ENCODE peak calls at places on chromosomes 7 and 10, in six cellular contexts. One of them, this sample, is unnamed.

GRCh38 chr7:1020849-1021251 is 23.5 kb upstream of the GPR146 start:
- DNase-seq in mucosa of descending colon: peak; percentile 38
- DNase-seq in A673: no peak
- DNase-seq in activated CD8-positive, alpha-beta memory T cell treated with anti-CD3 and anti-CD28 coated beads for 24 hours: no peak
- DNase-seq in stimulated activated CD8-positive, alpha-beta memory T cell treated with anti-CD3 and anti-CD28 coated beads, Interleukin-7, amount 100 ng/mL, for 24 hours: no peak
- DNase-seq in AG04449: no peak
- DNase-seq in this sample: no peak

GRCh38 chr7:79272938-79273337 is 180.5 kb downstream of the MAGI2 start:
- DNase-seq in AG04449: no peak
- DNase-seq in mucosa of descending colon: no peak
- DNase-seq in stimulated activated CD8-positive, alpha-beta memory T cell treated with anti-CD3 and anti-CD28 coated beads, Interleukin-7, amount 100 ng/mL, for 24 hours: no peak
- DNase-seq in activated CD8-positive, alpha-beta memory T cell treated with anti-CD3 and anti-CD28 coated beads for 24 hours: no peak
- DNase-seq in A673: no peak
- DNase-seq in this sample: no peak

GRCh38 chr7:130489140-130489967 is 2.5 kb upstream of the MEST start:
- DNase-seq in mucosa of descending colon: no peak
- DNase-seq in A673: peak; percentile 30
- DNase-seq in AG04449: peak; percentile 70
- DNase-seq in stimulated activated CD8-positive, alpha-beta memory T cell treated with anti-CD3 and anti-CD28 coated beads, Interleukin-7, amount 100 ng/mL, for 24 hours: no peak
- DNase-seq in activated CD8-positive, alpha-beta memory T cell treated with anti-CD3 and anti-CD28 coated beads for 24 hours: no peak
- DNase-seq in this sample: no peak

GRCh38 chr7:1230411-1231213 is 2.1 kb upstream of the UNCX start:
- DNase-seq in stimulated activated CD8-positive, alpha-beta memory T cell treated with anti-CD3 and anti-CD28 coated beads, Interleukin-7, amount 100 ng/mL, for 24 hours: no peak
- DNase-seq in A673: no peak
- DNase-seq in activated CD8-positive, alpha-beta memory T cell treated with anti-CD3 and anti-CD28 coated beads for 24 hours: no peak
- DNase-seq in mucosa of descending colon: peak; percentile 43
- DNase-seq in AG04449: no peak
- DNase-seq in this sample: no peak

GRCh38 chr10:49629286-49629915 is 15.6 kb downstream of the CHAT start:
- DNase-seq in stimulated activated CD8-positive, alpha-beta memory T cell treated with anti-CD3 and anti-CD28 coated beads, Interleukin-7, amount 100 ng/mL, for 24 hours: no peak
- DNase-seq in AG04449: no peak
- DNase-seq in activated CD8-positive, alpha-beta memory T cell treated with anti-CD3 and anti-CD28 coated beads for 24 hours: no peak
- DNase-seq in A673: peak; percentile 82
- DNase-seq in mucosa of descending colon: no peak
- DNase-seq in this sample: no peak

GRCh38 chr7:40755438-40755837 is 620.6 kb downstream of the SUGCT start:
- DNase-seq in activated CD8-positive, alpha-beta memory T cell treated with anti-CD3 and anti-CD28 coated beads for 24 hours: no peak
- DNase-seq in stimulated activated CD8-positive, alpha-beta memory T cell treated with anti-CD3 and anti-CD28 coated beads, Interleukin-7, amount 100 ng/mL, for 24 hours: no peak
- DNase-seq in mucosa of descending colon: no peak
- DNase-seq in A673: no peak
- DNase-seq in AG04449: no peak
- DNase-seq in this sample: no peak

GRCh38 chr7:155450828-155451521 is 7.0 kb upstream of the EN2 start:
- DNase-seq in AG04449: no peak
- DNase-seq in stimulated activated CD8-positive, alpha-beta memory T cell treated with anti-CD3 and anti-CD28 coated beads, Interleukin-7, amount 100 ng/mL, for 24 hours: no peak
- DNase-seq in A673: no peak
- DNase-seq in mucosa of descending colon: no peak
- DNase-seq in activated CD8-positive, alpha-beta memory T cell treated with anti-CD3 and anti-CD28 coated beads for 24 hours: no peak
- DNase-seq in this sample: no peak

GRCh38 chr7:923108-924041 is 31.1 kb downstream of the ADAP1 start:
- DNase-seq in stimulated activated CD8-positive, alpha-beta memory T cell treated with anti-CD3 and anti-CD28 coated beads, Interleukin-7, amount 100 ng/mL, for 24 hours: peak; percentile 85
- DNase-seq in A673: peak; percentile 60
- DNase-seq in activated CD8-positive, alpha-beta memory T cell treated with anti-CD3 and anti-CD28 coated beads for 24 hours: peak; percentile 95
- DNase-seq in AG04449: no peak
- DNase-seq in mucosa of descending colon: peak; percentile 94
- DNase-seq in this sample: no peak

GRCh38 chr7:107742678-107743566 is 1.0 kb upstream of the CBLL1 start:
- DNase-seq in mucosa of descending colon: peak; percentile 84
- DNase-seq in stimulated activated CD8-positive, alpha-beta memory T cell treated with anti-CD3 and anti-CD28 coated beads, Interleukin-7, amount 100 ng/mL, for 24 hours: no peak
- DNase-seq in AG04449: no peak
- DNase-seq in A673: no peak
- DNase-seq in activated CD8-positive, alpha-beta memory T cell treated with anti-CD3 and anti-CD28 coated beads for 24 hours: no peak
- DNase-seq in this sample: no peak

GRCh38 chr7:28498636-28499035 is 86.3 kb downstream of the CREB5 start:
- DNase-seq in mucosa of descending colon: no peak
- DNase-seq in AG04449: no peak
- DNase-seq in activated CD8-positive, alpha-beta memory T cell treated with anti-CD3 and anti-CD28 coated beads for 24 hours: no peak
- DNase-seq in A673: no peak
- DNase-seq in stimulated activated CD8-positive, alpha-beta memory T cell treated with anti-CD3 and anti-CD28 coated beads, Interleukin-7, amount 100 ng/mL, for 24 hours: no peak
- DNase-seq in this sample: no peak

GRCh38 chr10:132370426-132371340 is 26.3 kb upstream of the PWWP2B start:
- DNase-seq in AG04449: no peak
- DNase-seq in mucosa of descending colon: peak; percentile 36
- DNase-seq in activated CD8-positive, alpha-beta memory T cell treated with anti-CD3 and anti-CD28 coated beads for 24 hours: no peak
- DNase-seq in stimulated activated CD8-positive, alpha-beta memory T cell treated with anti-CD3 and anti-CD28 coated beads, Interleukin-7, amount 100 ng/mL, for 24 hours: no peak
- DNase-seq in A673: no peak
- DNase-seq in this sample: no peak

GRCh38 chr10:88172159-88172558 is 308.7 kb downstream of the PTEN start:
- DNase-seq in A673: no peak
- DNase-seq in mucosa of descending colon: no peak
- DNase-seq in AG04449: no peak
- DNase-seq in stimulated activated CD8-positive, alpha-beta memory T cell treated with anti-CD3 and anti-CD28 coated beads, Interleukin-7, amount 100 ng/mL, for 24 hours: no peak
- DNase-seq in activated CD8-positive, alpha-beta memory T cell treated with anti-CD3 and anti-CD28 coated beads for 24 hours: no peak
- DNase-seq in this sample: no peak

GRCh38 chr7:128121731-128122576 is 90.7 kb upstream of the LRRC4 start:
- DNase-seq in A673: peak; percentile 51
- DNase-seq in mucosa of descending colon: no peak
- DNase-seq in stimulated activated CD8-positive, alpha-beta memory T cell treated with anti-CD3 and anti-CD28 coated beads, Interleukin-7, amount 100 ng/mL, for 24 hours: no peak
- DNase-seq in activated CD8-positive, alpha-beta memory T cell treated with anti-CD3 and anti-CD28 coated beads for 24 hours: no peak
- DNase-seq in AG04449: no peak
- DNase-seq in this sample: no peak

GRCh38 chr7:112069879-112070321 is 136.3 kb downstream of the DOCK4 start:
- DNase-seq in AG04449: no peak
- DNase-seq in stimulated activated CD8-positive, alpha-beta memory T cell treated with anti-CD3 and anti-CD28 coated beads, Interleukin-7, amount 100 ng/mL, for 24 hours: no peak
- DNase-seq in A673: no peak
- DNase-seq in activated CD8-positive, alpha-beta memory T cell treated with anti-CD3 and anti-CD28 coated beads for 24 hours: no peak
- DNase-seq in mucosa of descending colon: no peak
- DNase-seq in this sample: no peak

GRCh38 chr7:102280521-102280920 is 6.1 kb upstream of the SH2B2 start:
- DNase-seq in stimulated activated CD8-positive, alpha-beta memory T cell treated with anti-CD3 and anti-CD28 coated beads, Interleukin-7, amount 100 ng/mL, for 24 hours: no peak
- DNase-seq in A673: no peak
- DNase-seq in activated CD8-positive, alpha-beta memory T cell treated with anti-CD3 and anti-CD28 coated beads for 24 hours: no peak
- DNase-seq in AG04449: no peak
- DNase-seq in mucosa of descending colon: no peak
- DNase-seq in this sample: no peak

GRCh38 chr10:77355844-77356243 is 281.8 kb downstream of the KCNMA1 start:
- DNase-seq in activated CD8-positive, alpha-beta memory T cell treated with anti-CD3 and anti-CD28 coated beads for 24 hours: no peak
- DNase-seq in stimulated activated CD8-positive, alpha-beta memory T cell treated with anti-CD3 and anti-CD28 coated beads, Interleukin-7, amount 100 ng/mL, for 24 hours: no peak
- DNase-seq in A673: no peak
- DNase-seq in mucosa of descending colon: no peak
- DNase-seq in AG04449: peak; percentile 87
- DNase-seq in this sample: peak; percentile 82

This sample was measured in amniotic stem cell.